ENCODE peak calls at places on chromosomes 5 and 9, in eight cellular contexts. One of them, this sample, is unnamed.

GRCh38 chr9:137387891-137388560 is 34.9 kb downstream of the EXD3 start:
- DNase-seq in fibroblast of pulmonary artery: no peak
- DNase-seq in neural progenitor cell: no peak
- DNase-seq in astrocyte of the spinal cord: no peak
- DNase-seq in PC-3: no peak
- DNase-seq in tibial nerve: no peak
- DNase-seq in epithelial cell of esophagus: no peak
- DNase-seq in A549: no peak
- DNase-seq in this sample: no peak

GRCh38 chr9:106888992-106889631 is 26.1 kb downstream of the ZNF462 start:
- DNase-seq in fibroblast of pulmonary artery: no peak
- DNase-seq in neural progenitor cell: no peak
- DNase-seq in astrocyte of the spinal cord: no peak
- DNase-seq in PC-3: no peak
- DNase-seq in tibial nerve: no peak
- DNase-seq in epithelial cell of esophagus: peak
- DNase-seq in A549: no peak
- DNase-seq in this sample: no peak

GRCh38 chr5:151047814-151048425 is 27.5 kb downstream of the GPX3 start:
- DNase-seq in fibroblast of pulmonary artery: no peak
- DNase-seq in neural progenitor cell: peak
- DNase-seq in astrocyte of the spinal cord: no peak
- DNase-seq in PC-3: peak
- DNase-seq in tibial nerve: no peak
- DNase-seq in epithelial cell of esophagus: peak
- DNase-seq in A549: peak
- DNase-seq in this sample: no peak

GRCh38 chr9:99590879-99591278 is 230.8 kb upstream of the NR4A3 start:
- DNase-seq in fibroblast of pulmonary artery: no peak
- DNase-seq in neural progenitor cell: no peak
- DNase-seq in astrocyte of the spinal cord: no peak
- DNase-seq in PC-3: no peak
- DNase-seq in tibial nerve: no peak
- DNase-seq in epithelial cell of esophagus: no peak
- DNase-seq in A549: no peak
- DNase-seq in this sample: no peak

GRCh38 chr5:112735702-112736101 is 2.0 kb upstream of the APC start:
- DNase-seq in fibroblast of pulmonary artery: peak
- DNase-seq in neural progenitor cell: no peak
- DNase-seq in astrocyte of the spinal cord: peak
- DNase-seq in PC-3: peak
- DNase-seq in tibial nerve: no peak
- DNase-seq in epithelial cell of esophagus: peak
- DNase-seq in A549: no peak
- DNase-seq in this sample: peak

GRCh38 chr5:73436535-73437125 is 11.9 kb downstream of the FOXD1 start:
- DNase-seq in fibroblast of pulmonary artery: no peak
- DNase-seq in neural progenitor cell: no peak
- DNase-seq in astrocyte of the spinal cord: peak
- DNase-seq in PC-3: no peak
- DNase-seq in tibial nerve: no peak
- DNase-seq in epithelial cell of esophagus: no peak
- DNase-seq in A549: no peak
- DNase-seq in this sample: no peak

GRCh38 chr9:124423591-124423990 is 8.3 kb upstream of the PSMB7 start:
- DNase-seq in fibroblast of pulmonary artery: no peak
- DNase-seq in neural progenitor cell: no peak
- DNase-seq in astrocyte of the spinal cord: no peak
- DNase-seq in PC-3: no peak
- DNase-seq in tibial nerve: no peak
- DNase-seq in epithelial cell of esophagus: no peak
- DNase-seq in A549: no peak
- DNase-seq in this sample: no peak

GRCh38 chr5:157076558-157076957 is 17.6 kb upstream of the HAVCR1 start:
- DNase-seq in fibroblast of pulmonary artery: peak
- DNase-seq in neural progenitor cell: no peak
- DNase-seq in astrocyte of the spinal cord: peak
- DNase-seq in PC-3: peak
- DNase-seq in tibial nerve: no peak
- DNase-seq in epithelial cell of esophagus: peak
- DNase-seq in A549: peak
- DNase-seq in this sample: no peak

GRCh38 chr9:126722922-126723806 is 81.7 kb upstream of the ZBTB43 start:
- DNase-seq in fibroblast of pulmonary artery: no peak
- DNase-seq in neural progenitor cell: peak
- DNase-seq in astrocyte of the spinal cord: no peak
- DNase-seq in PC-3: no peak
- DNase-seq in tibial nerve: no peak
- DNase-seq in epithelial cell of esophagus: peak
- DNase-seq in A549: no peak
- DNase-seq in this sample: no peak

GRCh38 chr9:37408933-37409710 is 13.4 kb upstream of the GRHPR start:
- DNase-seq in fibroblast of pulmonary artery: no peak
- DNase-seq in neural progenitor cell: no peak
- DNase-seq in astrocyte of the spinal cord: no peak
- DNase-seq in PC-3: no peak
- DNase-seq in tibial nerve: no peak
- DNase-seq in epithelial cell of esophagus: no peak
- DNase-seq in A549: no peak
- DNase-seq in this sample: no peak

GRCh38 chr9:92247296-92247695 is 46.2 kb downstream of the IARS1 start:
- DNase-seq in fibroblast of pulmonary artery: peak
- DNase-seq in neural progenitor cell: no peak
- DNase-seq in astrocyte of the spinal cord: peak
- DNase-seq in PC-3: no peak
- DNase-seq in tibial nerve: no peak
- DNase-seq in epithelial cell of esophagus: no peak
- DNase-seq in A549: no peak
- DNase-seq in this sample: no peak

GRCh38 chr9:20791682-20792081 is 107.6 kb downstream of the FOCAD start:
- DNase-seq in fibroblast of pulmonary artery: no peak
- DNase-seq in neural progenitor cell: no peak
- DNase-seq in astrocyte of the spinal cord: no peak
- DNase-seq in PC-3: no peak
- DNase-seq in tibial nerve: no peak
- DNase-seq in epithelial cell of esophagus: no peak
- DNase-seq in A549: no peak
- DNase-seq in this sample: no peak

GRCh38 chr9:124016152-124017063 is 4.8 kb downstream of the LHX2 start:
- DNase-seq in fibroblast of pulmonary artery: no peak
- DNase-seq in neural progenitor cell: peak
- DNase-seq in astrocyte of the spinal cord: no peak
- DNase-seq in PC-3: no peak
- DNase-seq in tibial nerve: no peak
- DNase-seq in epithelial cell of esophagus: no peak
- DNase-seq in A549: no peak
- DNase-seq in this sample: no peak

GRCh38 chr5:120396186-120396585 is 67.9 kb upstream of the PRR16 start:
- DNase-seq in fibroblast of pulmonary artery: peak
- DNase-seq in neural progenitor cell: no peak
- DNase-seq in astrocyte of the spinal cord: peak
- DNase-seq in PC-3: peak
- DNase-seq in tibial nerve: no peak
- DNase-seq in epithelial cell of esophagus: peak
- DNase-seq in A549: no peak
- DNase-seq in this sample: no peak

GRCh38 chr5:78905084-78905938 is 79.8 kb downstream of the ARSB start:
- DNase-seq in fibroblast of pulmonary artery: no peak
- DNase-seq in neural progenitor cell: no peak
- DNase-seq in astrocyte of the spinal cord: peak
- DNase-seq in PC-3: no peak
- DNase-seq in tibial nerve: no peak
- DNase-seq in epithelial cell of esophagus: no peak
- DNase-seq in A549: no peak
- DNase-seq in this sample: no peak

GRCh38 chr9:75892168-75892901 is 1.9 kb downstream of the PCSK5 start:
- DNase-seq in fibroblast of pulmonary artery: no peak
- DNase-seq in neural progenitor cell: peak
- DNase-seq in astrocyte of the spinal cord: peak
- DNase-seq in PC-3: no peak
- DNase-seq in tibial nerve: no peak
- DNase-seq in epithelial cell of esophagus: peak
- DNase-seq in A549: peak
- DNase-seq in this sample: no peak

GRCh38 chr9:98795970-98796363 is 388 bp downstream of the ANKS6 start:
- DNase-seq in fibroblast of pulmonary artery: no peak
- DNase-seq in neural progenitor cell: peak
- DNase-seq in astrocyte of the spinal cord: no peak
- DNase-seq in PC-3: no peak
- DNase-seq in tibial nerve: no peak
- DNase-seq in epithelial cell of esophagus: peak
- DNase-seq in A549: no peak
- DNase-seq in this sample: no peak

GRCh38 chr9:105127863-105128220 is 116.6 kb upstream of the SLC44A1 start:
- DNase-seq in fibroblast of pulmonary artery: peak
- DNase-seq in neural progenitor cell: no peak
- DNase-seq in astrocyte of the spinal cord: peak
- DNase-seq in PC-3: peak
- DNase-seq in tibial nerve: no peak
- DNase-seq in epithelial cell of esophagus: peak
- DNase-seq in A549: no peak
- DNase-seq in this sample: no peak

GRCh38 chr5:158384535-158385421 is 525.8 kb upstream of the CLINT1 start:
- DNase-seq in fibroblast of pulmonary artery: peak
- DNase-seq in neural progenitor cell: no peak
- DNase-seq in astrocyte of the spinal cord: peak
- DNase-seq in PC-3: peak
- DNase-seq in tibial nerve: no peak
- DNase-seq in epithelial cell of esophagus: peak
- DNase-seq in A549: peak
- DNase-seq in this sample: no peak

GRCh38 chr5:167208911-167209310 is 1082.5 kb upstream of the WWC1 start:
- DNase-seq in fibroblast of pulmonary artery: peak
- DNase-seq in neural progenitor cell: no peak
- DNase-seq in astrocyte of the spinal cord: peak
- DNase-seq in PC-3: peak
- DNase-seq in tibial nerve: no peak
- DNase-seq in epithelial cell of esophagus: peak
- DNase-seq in A549: peak
- DNase-seq in this sample: no peak

DNA sequence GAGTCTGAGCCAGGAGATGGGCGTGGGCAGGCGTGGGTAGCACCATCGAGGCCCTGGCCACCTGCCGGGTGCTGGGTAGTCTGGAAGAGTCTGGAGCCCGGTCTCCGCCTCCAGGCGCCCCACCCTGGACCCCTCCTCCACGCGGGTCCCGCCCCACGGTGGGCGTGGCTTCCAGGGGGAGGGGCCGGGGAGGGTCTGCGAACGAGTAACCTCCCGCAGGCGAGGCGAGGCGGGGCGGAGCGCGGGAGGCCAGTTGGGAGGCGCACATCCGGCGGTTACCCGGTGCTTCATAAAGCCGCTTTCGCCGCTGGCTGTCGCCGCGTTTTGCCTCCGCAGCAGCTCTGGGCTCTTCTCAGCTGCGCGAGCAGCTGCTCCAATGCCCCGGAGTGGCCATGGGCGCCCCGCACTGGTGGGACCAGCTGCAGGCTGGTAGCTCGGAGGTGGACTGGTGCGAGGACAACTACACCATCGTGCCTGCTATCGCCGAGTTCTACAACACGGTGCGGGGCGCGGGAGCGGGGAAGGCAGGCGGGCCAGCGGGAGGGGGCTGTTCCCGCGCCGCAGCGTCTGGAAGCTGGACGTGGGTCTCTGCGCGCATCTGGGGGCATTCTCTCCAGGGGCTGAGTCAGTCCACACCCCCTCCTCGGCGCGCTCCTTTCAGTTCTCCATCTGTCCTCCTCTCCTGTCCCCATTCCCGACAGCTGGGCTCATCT is at the start of gene ACER2:
- DNase-seq in fibroblast of pulmonary artery: peak
- DNase-seq in neural progenitor cell: peak
- DNase-seq in astrocyte of the spinal cord: peak
- DNase-seq in PC-3: peak
- DNase-seq in tibial nerve: peak
- DNase-seq in epithelial cell of esophagus: peak
- DNase-seq in A549: peak
- DNase-seq in this sample: peak
- TF ChIP-seq CTCF in fibroblast of pulmonary artery: peak
- TF ChIP-seq CTCF in neural progenitor cell: peak
- TF ChIP-seq CTCF in astrocyte of the spinal cord: peak
- TF ChIP-seq CTCF in PC-3: no peak
- TF ChIP-seq CTCF in tibial nerve: no peak
- TF ChIP-seq CTCF in epithelial cell of esophagus: no peak
- TF ChIP-seq CTCF in A549: no peak
- TF ChIP-seq CTCF in this sample: peak

GRCh38 chr9:108272350-108272899 is 583.4 kb downstream of the ACTL7B start:
- DNase-seq in fibroblast of pulmonary artery: peak
- DNase-seq in neural progenitor cell: peak
- DNase-seq in astrocyte of the spinal cord: peak
- DNase-seq in PC-3: peak
- DNase-seq in tibial nerve: peak
- DNase-seq in epithelial cell of esophagus: peak
- DNase-seq in A549: peak
- DNase-seq in this sample: no peak
- TF ChIP-seq CTCF in fibroblast of pulmonary artery: peak
- TF ChIP-seq CTCF in neural progenitor cell: peak
- TF ChIP-seq CTCF in astrocyte of the spinal cord: peak
- TF ChIP-seq CTCF in PC-3: peak
- TF ChIP-seq CTCF in tibial nerve: peak
- TF ChIP-seq CTCF in epithelial cell of esophagus: peak
- TF ChIP-seq CTCF in A549: peak
- TF ChIP-seq CTCF in this sample: peak

GRCh38 chr5:28648108-28648507 is 1609.7 kb upstream of the CDH9 start:
- DNase-seq in fibroblast of pulmonary artery: peak
- DNase-seq in neural progenitor cell: peak
- DNase-seq in astrocyte of the spinal cord: peak
- DNase-seq in PC-3: peak
- DNase-seq in tibial nerve: no peak
- DNase-seq in epithelial cell of esophagus: peak
- DNase-seq in A549: peak
- DNase-seq in this sample: no peak
- TF ChIP-seq CTCF in fibroblast of pulmonary artery: no peak
- TF ChIP-seq CTCF in neural progenitor cell: peak
- TF ChIP-seq CTCF in astrocyte of the spinal cord: peak
- TF ChIP-seq CTCF in PC-3: peak
- TF ChIP-seq CTCF in tibial nerve: no peak
- TF ChIP-seq CTCF in epithelial cell of esophagus: peak
- TF ChIP-seq CTCF in A549: no peak
- TF ChIP-seq CTCF in this sample: no peak

GRCh38 chr5:176497852-176498251 is 39.4 kb downstream of the RNF44 start:
- DNase-seq in fibroblast of pulmonary artery: no peak
- DNase-seq in neural progenitor cell: no peak
- DNase-seq in astrocyte of the spinal cord: no peak
- DNase-seq in PC-3: peak
- DNase-seq in tibial nerve: no peak
- DNase-seq in epithelial cell of esophagus: peak
- DNase-seq in A549: no peak
- DNase-seq in this sample: no peak
- TF ChIP-seq CTCF in fibroblast of pulmonary artery: no peak
- TF ChIP-seq CTCF in neural progenitor cell: no peak
- TF ChIP-seq CTCF in astrocyte of the spinal cord: no peak
- TF ChIP-seq CTCF in PC-3: no peak
- TF ChIP-seq CTCF in tibial nerve: no peak
- TF ChIP-seq CTCF in epithelial cell of esophagus: no peak
- TF ChIP-seq CTCF in A549: no peak
- TF ChIP-seq CTCF in this sample: no peak